ENCODE peak calls at places on chromosomes 5 and 9, in seven cellular contexts. G, D, I, K, E, Q and T are unnamed samples.

GRCh38 chr5:56412601-56413379 is 179.7 kb upstream of the ANKRD55 start:
- DNase-seq in G (no peak), E (no peak), D (no peak), Q (no peak), K (no peak), I (no peak), T (no peak)

GRCh38 chr9:7243838-7244237 is 486.1 kb downstream of the KDM4C start:
- DNase-seq in I (no peak), G (no peak), E (no peak), D (no peak), Q (no peak), K (no peak), T (no peak)

GRCh38 chr9:135260221-135260620 is 172.8 kb downstream of the OLFM1 start:
- DNase-seq in K (no peak), G (no peak), Q (no peak), I (no peak), D (no peak), E (no peak), T (no peak)

GRCh38 chr9:98861881-98862501 is 54.5 kb downstream of the GALNT12 start:
- DNase-seq in G (no peak), K (no peak), E (no peak), D (peak; percentile 27), Q (no peak), I (peak; percentile 99), T (no peak)

GRCh38 chr9:117945286-117945685 is 241.1 kb downstream of the TLR4 start:
- DNase-seq in E (no peak), I (no peak), G (no peak), D (no peak), Q (no peak), K (no peak), T (no peak)

GRCh38 chr9:36597412-36598178 is 24.9 kb downstream of the MELK start:
- DNase-seq in G (no peak), Q (no peak), D (no peak), I (peak; percentile 80), E (no peak), K (no peak), T (peak; percentile 17)

GRCh38 chr9:84239341-84239740 is 101.2 kb downstream of the SLC28A3 start:
- DNase-seq in D (no peak), I (peak; percentile 33), E (no peak), Q (no peak), K (no peak), G (no peak), T (no peak)

GRCh38 chr5:142821733-142822487 is 51.7 kb downstream of the ARHGAP26 start:
- DNase-seq in E (no peak), Q (no peak), K (no peak), D (peak; percentile 86), G (no peak), I (peak; percentile 95), T (no peak)

GRCh38 chr5:119470851-119471451 is 18.7 kb downstream of the HSD17B4 start:
- DNase-seq in D (peak; percentile 16), K (no peak), G (no peak), I (peak; percentile 56), Q (no peak), E (peak; percentile 9), T (no peak)

GRCh38 chr9:69671904-69672827 is at the start of gene APBA1:
- DNase-seq in E (peak; percentile 32), Q (peak; percentile 39), D (peak; percentile 61), K (peak; percentile 27), G (peak; percentile 86), I (peak; percentile 74), T (no peak)

GRCh38 chr9:76215066-76215465 is 179.2 kb downstream of the RFK start:
- DNase-seq in D (peak; percentile 77), I (peak; percentile 85), G (no peak), K (no peak), Q (no peak), E (no peak), T (no peak)

GRCh38 chr5:16025681-16026080 is 153.9 kb downstream of the MARCHF11 start:
- DNase-seq in E (no peak), G (no peak), I (no peak), Q (no peak), D (no peak), K (no peak), T (no peak)

GRCh38 chr9:69279084-69279729 is 45.8 kb upstream of the ENTREP1 start:
- DNase-seq in E (no peak), I (no peak), G (no peak), Q (no peak), D (no peak), K (no peak), T (no peak)

GRCh38 chr5:61486476-61486875 is 154.4 kb downstream of the ZSWIM6 start:
- DNase-seq in D (no peak), E (no peak), G (no peak), I (peak; percentile 13), Q (no peak), K (no peak), T (no peak)

GRCh38 chr9:16236882-16237281 is 633.6 kb downstream of the BNC2 start:
- DNase-seq in I (peak; percentile 67), E (no peak), Q (no peak), K (no peak), D (no peak), G (no peak), T (no peak)

GRCh38 chr5:6458833-6459232 is 10.2 kb downstream of the UBE2QL1 start:
- DNase-seq in G (peak; percentile 76), D (no peak), I (no peak), E (no peak), K (no peak), Q (no peak), T (no peak)

GRCh38 chr9:37632479-37632878 is 18.3 kb upstream of the FRMPD1 start:
- DNase-seq in E (no peak), I (no peak), Q (no peak), D (no peak), K (no peak), G (no peak), T (no peak)

GRCh38 chr9:34710023-34710422 is at the start of gene CCL21:
- DNase-seq in K (no peak), E (no peak), I (no peak), Q (no peak), D (peak; percentile 32), G (no peak), T (no peak)

GRCh38 chr5:139644001-139644456 is 4.1 kb upstream of the CXXC5 start:
- DNase-seq in Q (no peak), E (no peak), K (no peak), I (no peak), G (no peak), D (no peak), T (no peak)

GRCh38 chr5:144333336-144333920 is 162.8 kb downstream of the KCTD16 start:
- DNase-seq in G (no peak), Q (no peak), I (peak; percentile 1), K (no peak), E (no peak), D (no peak), T (no peak)

GRCh38 chr5:146461319-146461718 is 14.2 kb downstream of the TCERG1 start:
- DNase-seq in D (no peak), E (no peak), I (peak; percentile 36), Q (no peak), K (no peak), G (no peak), T (no peak)

GRCh38 chr9:131404581-131404980 is 10.7 kb downstream of the PRRC2B start:
- DNase-seq in G (no peak), Q (no peak), E (no peak), I (peak; percentile 42), D (no peak), K (no peak), T (no peak)

GRCh38 chr9:34522091-34522887 is 501 bp downstream of the ENHO start:
- DNase-seq in E (no peak), D (no peak), Q (no peak), K (no peak), G (no peak), I (peak; percentile 12), T (no peak)